ENCODE peak calls at places on chromosomes 6 and 20, in six cellular contexts. One of them, this sample, is unnamed.

GRCh38 chr6:57265755-57266221 is 43.7 kb upstream of the RAB23 start:
- DNase-seq in naive B cell: no peak
- DNase-seq in AG04450: peak; percentile 11
- DNase-seq in Calu3: no peak
- DNase-seq in NCI-H1694: no peak
- DNase-seq in NCI-H1417: no peak
- DNase-seq in this sample: no peak

GRCh38 chr6:3482869-3483268 is 26.0 kb upstream of the SLC22A23 start:
- DNase-seq in naive B cell: no peak
- DNase-seq in AG04450: no peak
- DNase-seq in NCI-H1694: no peak
- DNase-seq in Calu3: no peak
- DNase-seq in NCI-H1417: no peak
- DNase-seq in this sample: no peak

GRCh38 chr6:38503940-38504682 is 135.6 kb downstream of the BTBD9 start:
- DNase-seq in NCI-H1694: no peak
- DNase-seq in Calu3: no peak
- DNase-seq in AG04450: no peak
- DNase-seq in naive B cell: no peak
- DNase-seq in NCI-H1417: no peak
- DNase-seq in this sample: no peak

GRCh38 chr6:43786664-43787329 is 16.8 kb downstream of the VEGFA start:
- DNase-seq in NCI-H1694: no peak
- DNase-seq in naive B cell: no peak
- DNase-seq in NCI-H1417: no peak
- DNase-seq in AG04450: no peak
- DNase-seq in Calu3: no peak
- DNase-seq in this sample: no peak

GRCh38 chr20:61799394-61799923 is 266.2 kb downstream of the TAF4 start:
- DNase-seq in NCI-H1417: no peak
- DNase-seq in NCI-H1694: no peak
- DNase-seq in Calu3: no peak
- DNase-seq in AG04450: no peak
- DNase-seq in naive B cell: no peak
- DNase-seq in this sample: no peak

GRCh38 chr20:51379601-51380341 is 162.7 kb downstream of the NFATC2 start:
- DNase-seq in naive B cell: no peak
- DNase-seq in NCI-H1417: no peak
- DNase-seq in Calu3: no peak
- DNase-seq in AG04450: no peak
- DNase-seq in NCI-H1694: no peak
- DNase-seq in this sample: no peak

GRCh38 chr6:13397359-13398080 is 69.2 kb upstream of the TBC1D7 start:
- DNase-seq in NCI-H1694: no peak
- DNase-seq in AG04450: no peak
- DNase-seq in Calu3: peak; percentile 38
- DNase-seq in naive B cell: peak; percentile 62
- DNase-seq in NCI-H1417: no peak
- DNase-seq in this sample: peak; percentile 70

GRCh38 chr6:116518621-116519020 is 7.2 kb downstream of the CALHM5 start:
- DNase-seq in NCI-H1417: no peak
- DNase-seq in Calu3: no peak
- DNase-seq in AG04450: no peak
- DNase-seq in NCI-H1694: no peak
- DNase-seq in naive B cell: no peak
- DNase-seq in this sample: no peak

GRCh38 chr6:80094017-80094416 is 12.5 kb upstream of the BCKDHB start:
- DNase-seq in NCI-H1417: peak; percentile 26
- DNase-seq in AG04450: no peak
- DNase-seq in naive B cell: peak; percentile 13
- DNase-seq in NCI-H1694: no peak
- DNase-seq in Calu3: peak; percentile 4
- DNase-seq in this sample: no peak